ENCODE peak calls at places on chromosomes 2 and 18, in five cellular contexts. E is IMR-90, O is H1, Z is neuronal stem cell, P is mesenchymal stem cell. F is an unnamed sample.

GRCh38 chr2:23698733-23699391 is 228.1 kb downstream of the ATAD2B start:
- DNase-seq in E (peak), O (no peak), Z (no peak), P (peak), F (peak)

GRCh38 chr2:64582774-64583340 is 58.7 kb downstream of the AFTPH start:
- DNase-seq in E (no peak), O (no peak), Z (no peak), P (no peak), F (no peak)

GRCh38 chr18:79809482-79810192 is 11.9 kb downstream of the KCNG2 start:
- DNase-seq in E (no peak), O (no peak), Z (no peak), P (no peak), F (no peak)

GRCh38 chr2:166627893-166628292 is 133.8 kb upstream of the SCN7A start:
- DNase-seq in E (peak), O (no peak), Z (no peak), P (no peak), F (peak)

GRCh38 chr2:42788-43187 is 3.5 kb downstream of the FAM110C start:
- DNase-seq in E (no peak), O (no peak), Z (no peak), P (no peak), F (no peak)

GRCh38 chr2:179677148-179677688 is 184.2 kb downstream of the ZNF385B start:
- DNase-seq in E (peak), O (no peak), Z (no peak), P (no peak), F (no peak)

GRCh38 chr2:74379851-74380789 is at the start of gene DCTN1:
- DNase-seq in E (peak), O (peak), Z (peak), P (peak), F (peak)

GRCh38 chr2:206713770-206714169 is 4.4 kb downstream of the DYTN start:
- DNase-seq in E (no peak), O (no peak), Z (no peak), P (no peak), F (no peak)

GRCh38 chr2:71675296-71675695 is 221.9 kb downstream of the DYSF start:
- DNase-seq in E (no peak), O (peak), Z (no peak), P (no peak), F (no peak)

GRCh38 chr18:78238404-78239089 is 741.1 kb upstream of the SALL3 start:
- DNase-seq in E (no peak), O (no peak), Z (no peak), P (no peak), F (peak)

GRCh38 chr2:186595219-186595618 is 5.4 kb downstream of the ITGAV start:
- DNase-seq in E (peak), O (no peak), Z (no peak), P (no peak), F (peak)

GRCh38 chr2:69538872-69539548 is 101.8 kb upstream of the NFU1 start:
- DNase-seq in E (no peak), O (no peak), Z (no peak), P (peak), F (peak)

GRCh38 chr2:99205491-99205890 is 24.5 kb downstream of the MRPL30 start:
- DNase-seq in E (no peak), O (peak), Z (no peak), P (no peak), F (peak)

GRCh38 chr2:121688820-121689219 is 39.6 kb upstream of the CLASP1 start:
- DNase-seq in E (no peak), O (no peak), Z (no peak), P (no peak), F (no peak)

GRCh38 chr18:34707670-34708069 is 2.4 kb upstream of the DTNA start:
- DNase-seq in E (peak), O (no peak), Z (no peak), P (peak), F (peak)

GRCh38 chr2:177585234-177585863 is 192.8 kb downstream of the AGPS start:
- DNase-seq in E (no peak), O (no peak), Z (no peak), P (no peak), F (no peak)

GRCh38 chr2:72755647-72756423 is 70.0 kb downstream of the EXOC6B start:
- DNase-seq in E (peak), O (no peak), Z (no peak), P (no peak), F (no peak)

GRCh38 chr2:25044990-25045389 is 3.1 kb downstream of the EFR3B start:
- DNase-seq in E (no peak), O (no peak), Z (no peak), P (no peak), F (no peak)

GRCh38 chr2:200635251-200635650 is 49.4 kb downstream of the AOX1 start:
- DNase-seq in E (no peak), O (no peak), Z (no peak), P (no peak), F (no peak)

GRCh38 chr2:40281021-40281940 is 170.6 kb downstream of the SLC8A1 start:
- DNase-seq in E (peak), O (no peak), Z (no peak), P (peak), F (peak)

GRCh38 chr2:147098946-147099345 is 745.9 kb upstream of the ACVR2A start:
- DNase-seq in E (no peak), O (no peak), Z (no peak), P (no peak), F (no peak)

GRCh38 chr2:240251848-240252190 is 111.4 kb upstream of the OTOS start:
- DNase-seq in E (no peak), O (no peak), Z (no peak), P (no peak), F (no peak)

GRCh38 chr2:127405252-127405605 is 13.0 kb upstream of the PROC start:
- DNase-seq in E (no peak), O (no peak), Z (no peak), P (peak), F (no peak)

GRCh38 chr2:127403460-127403859 is 14.8 kb upstream of the PROC start:
- DNase-seq in E (no peak), O (no peak), Z (no peak), P (no peak), F (no peak)

GRCh38 chr2:127407091-127407490 is 11.1 kb upstream of the PROC start:
- DNase-seq in E (no peak), O (no peak), Z (no peak), P (no peak), F (no peak)

GRCh38 chr2:127406454-127406853 is 11.8 kb upstream of the PROC start:
- DNase-seq in E (peak), O (no peak), Z (no peak), P (peak), F (no peak)

DNA sequence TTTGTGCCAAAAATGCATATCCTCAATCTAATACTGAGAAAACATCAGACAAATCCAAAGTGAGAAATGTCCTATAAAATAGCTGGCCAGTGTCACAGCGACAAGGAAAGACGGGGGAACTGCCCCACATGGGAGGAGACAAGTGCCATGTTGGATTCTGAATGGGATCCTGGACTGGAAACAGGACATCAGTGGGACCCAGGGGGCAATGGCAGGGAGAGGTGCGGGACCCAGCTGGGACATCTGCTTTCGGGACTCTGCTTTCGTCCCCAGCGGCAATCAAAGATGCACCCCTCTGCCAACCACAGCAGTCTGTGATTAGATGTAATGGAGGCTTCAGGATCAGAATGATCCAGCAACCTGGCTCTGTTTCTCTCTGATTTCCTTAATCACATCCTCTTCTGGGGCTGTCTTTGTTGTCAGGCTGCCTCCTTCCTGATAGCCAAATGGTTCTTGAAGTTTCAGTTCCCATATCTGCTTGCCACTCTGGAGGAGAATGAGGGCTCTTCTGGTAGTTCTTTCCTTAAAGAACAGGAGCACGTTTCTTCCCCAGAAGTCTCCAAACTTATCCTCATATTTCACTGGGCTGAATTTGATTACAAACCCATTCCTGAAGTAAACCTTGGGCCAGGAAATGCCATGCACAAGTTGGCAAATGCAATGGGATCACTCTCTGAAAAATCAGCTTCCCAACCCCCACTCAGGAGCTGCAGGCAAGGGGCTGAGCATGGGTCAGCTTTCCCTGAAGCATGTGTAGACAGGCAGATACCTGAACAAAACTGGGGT is 13.6 kb upstream of the PROC start:
- DNase-seq in E (no peak), O (no peak), Z (no peak), P (no peak), F (no peak)
- H2AK5ac ChIP-seq in E (peak), O (no peak), Z (no peak), P (peak), F (no peak)

DNA sequence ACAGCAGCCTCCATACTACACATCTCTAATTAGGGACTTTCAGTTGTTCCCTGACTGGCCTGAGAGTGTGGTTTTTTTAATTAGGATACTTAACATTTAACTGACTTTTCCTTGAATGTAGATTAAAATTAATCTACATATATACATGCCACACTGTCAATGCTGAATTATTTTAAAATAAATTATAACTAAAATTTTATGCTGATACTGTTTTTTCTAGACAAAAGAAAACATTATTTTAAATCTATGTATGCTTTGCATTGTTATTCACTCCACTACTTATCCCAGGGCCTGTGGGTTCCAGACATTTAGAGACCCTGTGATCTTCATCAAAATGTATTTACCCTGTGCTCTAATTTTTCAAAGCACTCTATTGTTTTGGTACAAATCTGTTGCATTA is 496.0 kb upstream of the MAP2 start:
- DNase-seq in E (no peak), O (no peak), Z (no peak), P (no peak), F (no peak)
- H3K4me3 ChIP-seq in E (no peak), O (no peak), Z (no peak), P (no peak), F (no peak)

GRCh38 chr18:47735041-47735440 is 195.4 kb downstream of the SMAD2 start:
- DNase-seq in E (no peak), O (no peak), Z (no peak), P (no peak), F (no peak)
- H3K23ac ChIP-seq in E (no peak), O (no peak), Z (peak), P (no peak), F (no peak)

GRCh38 chr2:216044883-216045499 is 31.6 kb upstream of the MREG start:
- DNase-seq in E (peak), O (no peak), Z (no peak), P (no peak), F (no peak)

GRCh38 chr2:216049452-216049851 is 32.2 kb downstream of the PECR start:
- DNase-seq in E (no peak), O (no peak), Z (no peak), P (no peak), F (no peak)

GRCh38 chr2:216043949-216044348 is 30.6 kb upstream of the MREG start:
- DNase-seq in E (no peak), O (no peak), Z (no peak), P (no peak), F (no peak)

GRCh38 chr2:216051350-216051749 is 30.3 kb downstream of the PECR start:
- DNase-seq in E (no peak), O (no peak), Z (no peak), P (no peak), F (no peak)

DNA sequence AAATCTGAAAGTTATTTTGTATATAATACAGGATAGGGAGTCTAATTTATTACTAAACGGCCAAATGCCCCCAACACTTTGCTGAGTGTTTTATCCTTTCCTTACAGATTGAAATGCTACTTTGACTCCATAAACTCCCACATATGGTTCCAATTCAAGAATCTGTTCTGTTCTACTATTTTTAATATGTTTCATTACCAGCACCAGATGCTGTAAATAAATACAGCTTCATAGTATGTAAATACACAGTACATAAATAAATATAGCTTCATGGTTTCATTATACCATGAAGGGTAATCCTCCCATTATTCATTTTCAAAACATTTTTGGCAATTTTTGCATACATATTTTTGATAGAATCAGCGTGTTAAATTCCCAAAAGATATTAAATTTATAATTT is 34.1 kb upstream of the MREG start:
- DNase-seq in E (no peak), O (no peak), Z (no peak), P (no peak), F (no peak)
- H2AK5ac ChIP-seq in E (no peak), O (no peak), Z (no peak), P (no peak), F (no peak)

DNA sequence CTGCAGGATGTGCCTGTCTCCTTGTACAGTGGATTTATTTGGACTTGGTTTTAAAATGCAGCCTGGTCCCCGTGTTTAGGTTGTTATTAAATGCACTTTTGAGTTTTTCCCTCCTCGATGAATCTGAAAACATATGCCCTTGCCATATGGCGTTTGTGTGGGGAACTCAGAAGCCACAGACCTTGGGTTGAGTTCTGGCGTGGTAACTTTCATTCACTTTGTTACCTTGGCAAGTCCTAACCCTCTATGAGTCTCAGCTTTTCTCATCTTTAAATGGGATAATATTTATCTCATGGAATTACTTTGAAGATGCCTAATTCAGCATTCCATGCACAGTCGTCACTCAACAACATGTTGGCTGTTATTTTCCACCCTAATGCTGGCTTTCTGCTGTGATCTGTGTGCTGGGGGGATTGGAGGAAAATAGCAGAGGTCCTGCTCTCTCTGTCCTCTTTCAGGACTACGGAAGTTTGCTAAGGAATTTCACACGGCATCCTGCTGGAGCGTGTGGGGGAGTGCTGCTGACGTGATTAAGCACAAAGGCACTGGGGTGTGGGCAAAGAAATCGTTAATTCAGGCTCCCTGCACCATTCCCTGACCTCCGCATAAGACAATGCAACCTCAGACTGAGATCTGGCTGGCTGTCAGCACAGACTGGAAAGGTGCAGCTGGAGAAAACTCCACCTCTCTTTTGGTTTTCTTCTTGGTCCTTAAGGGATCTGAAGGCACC is 61.7 kb downstream of the LDLRAD4 start:
- DNase-seq in E (no peak), O (no peak), Z (peak), P (no peak), F (peak)
- H3K4me3 ChIP-seq in E (no peak), O (no peak), Z (no peak), P (no peak), F (no peak)

GRCh38 chr2:191202209-191202721 is 42.9 kb upstream of the MYO1B start:
- DNase-seq in E (peak), O (no peak), Z (no peak), P (peak), F (no peak)
- H3K23ac ChIP-seq in E (peak), O (no peak), Z (no peak), P (no peak), F (no peak)

GRCh38 chr2:128381001-128381938 is 62.6 kb upstream of the HS6ST1 start:
- DNase-seq in E (no peak), O (no peak), Z (no peak), P (peak), F (no peak)
- H2AK5ac ChIP-seq in E (peak), O (no peak), Z (peak), P (peak), F (peak)

F was measured in mesendoderm.